ENCODE peak calls at places on chromosomes 7 and 10, in eight cellular contexts. Z, L, B, V, F, M, J and K are unnamed samples. For H3K4me1, the result is how much of the 10 kb centered on the place peaks cover.

GRCh38 chr10:89428873-89429272 is 14.5 kb downstream of the IFIT5 start:
- DNase-seq in Z (no peak), L (no peak), B (peak), V (no peak), F (no peak), M (no peak), J (no peak), K (no peak)

GRCh38 chr7:130894146-130895005 is 160.4 kb upstream of the KLF14 start:
- DNase-seq in Z (no peak), L (peak), B (peak), V (peak), F (no peak), M (peak), J (peak), K (peak)

GRCh38 chr10:58010076-58010475 is 257.6 kb downstream of the IPMK start:
- DNase-seq in Z (no peak), L (no peak), B (no peak), V (no peak), F (no peak), M (no peak), J (no peak), K (no peak)

GRCh38 chr10:13483951-13484350 is 44.9 kb downstream of the BEND7 start:
- DNase-seq in Z (no peak), L (no peak), B (no peak), V (no peak), F (peak), M (no peak), J (no peak), K (no peak)

GRCh38 chr10:117137031-117137910 is 799 bp downstream of the VAX1 start:
- DNase-seq in Z (no peak), L (no peak), B (no peak), V (no peak), F (no peak), M (no peak), J (no peak), K (peak)

GRCh38 chr10:18879284-18879683 is 169.3 kb upstream of the MALRD1 start:
- DNase-seq in Z (no peak), L (no peak), B (no peak), V (no peak), F (no peak), M (no peak), J (no peak), K (no peak)

GRCh38 chr7:43135129-43135528 is 22.7 kb downstream of the HECW1 start:
- DNase-seq in Z (peak), L (peak), B (no peak), V (no peak), F (no peak), M (no peak), J (no peak), K (no peak)

GRCh38 chr7:23679898-23680416 is at the start of gene FAM221A:
- DNase-seq in Z (no peak), L (no peak), B (peak), V (peak), F (peak), M (peak), J (peak), K (peak)

GRCh38 chr7:135684134-135684533 is 21.8 kb downstream of the STMP1 start:
- DNase-seq in Z (no peak), L (no peak), B (no peak), V (no peak), F (no peak), M (no peak), J (peak), K (no peak)

GRCh38 chr7:139441961-139442360 is 41.5 kb downstream of the KLRG2 start:
- DNase-seq in Z (peak), L (no peak), B (no peak), V (no peak), F (no peak), M (no peak), J (no peak), K (no peak)

GRCh38 chr7:94355389-94355788 is 39.3 kb upstream of the COL1A2 start:
- DNase-seq in Z (no peak), L (no peak), B (no peak), V (no peak), F (no peak), M (no peak), J (peak), K (peak)

GRCh38 chr10:62980697-62981495 is 152.2 kb upstream of the NRBF2 start:
- DNase-seq in Z (no peak), L (no peak), B (no peak), V (no peak), F (no peak), M (no peak), J (no peak), K (no peak)

GRCh38 chr7:116052006-116052405 is 21.4 kb upstream of the TFEC start:
- DNase-seq in Z (no peak), L (no peak), B (no peak), V (no peak), F (no peak), M (no peak), J (peak), K (no peak)

GRCh38 chr7:85068796-85069195 is 118.1 kb downstream of the SEMA3D start:
- DNase-seq in Z (peak), L (no peak), B (no peak), V (no peak), F (no peak), M (no peak), J (peak), K (no peak)

GRCh38 chr7:152054377-152055230 is 29.1 kb downstream of the GALNT11 start:
- DNase-seq in Z (no peak), L (no peak), B (peak), V (peak), F (no peak), M (peak), J (peak), K (peak)

GRCh38 chr7:112622159-112622715 is 141.4 kb downstream of the LSMEM1 start:
- DNase-seq in Z (no peak), L (no peak), B (no peak), V (no peak), F (peak), M (no peak), J (no peak), K (peak)

GRCh38 chr10:27019827-27020226 is 80.5 kb downstream of the ANKRD26 start:
- DNase-seq in Z (no peak), L (no peak), B (no peak), V (no peak), F (no peak), M (no peak), J (no peak), K (no peak)

GRCh38 chr7:137109966-137110930 is 233.3 kb downstream of the PTN start:
- DNase-seq in Z (no peak), L (no peak), B (no peak), V (no peak), F (no peak), M (no peak), J (peak), K (no peak)

GRCh38 chr10:80196270-80196949 is 8.9 kb downstream of the ANXA11 start:
- DNase-seq in Z (peak), L (peak), B (peak), V (no peak), F (peak), M (peak), J (peak), K (no peak)

GRCh38 chr7:139242741-139243281 is 11.8 kb downstream of the UBN2 start:
- DNase-seq in Z (no peak), L (no peak), B (peak), V (no peak), F (no peak), M (no peak), J (peak), K (no peak)

GRCh38 chr7:66905689-66906088 is 15.3 kb upstream of the TMEM248 start:
- DNase-seq in Z (no peak), L (no peak), B (no peak), V (no peak), F (no peak), M (no peak), J (no peak), K (no peak)

GRCh38 chr7:4068286-4068685 is 613.8 kb upstream of the FOXK1 start:
- DNase-seq in Z (no peak), L (no peak), B (no peak), V (no peak), F (no peak), M (no peak), J (no peak), K (no peak)

GRCh38 chr7:77409739-77410545 is 6.2 kb downstream of the GSAP start:
- DNase-seq in Z (peak), L (no peak), B (peak), V (peak), F (no peak), M (no peak), J (peak), K (no peak)

DNA sequence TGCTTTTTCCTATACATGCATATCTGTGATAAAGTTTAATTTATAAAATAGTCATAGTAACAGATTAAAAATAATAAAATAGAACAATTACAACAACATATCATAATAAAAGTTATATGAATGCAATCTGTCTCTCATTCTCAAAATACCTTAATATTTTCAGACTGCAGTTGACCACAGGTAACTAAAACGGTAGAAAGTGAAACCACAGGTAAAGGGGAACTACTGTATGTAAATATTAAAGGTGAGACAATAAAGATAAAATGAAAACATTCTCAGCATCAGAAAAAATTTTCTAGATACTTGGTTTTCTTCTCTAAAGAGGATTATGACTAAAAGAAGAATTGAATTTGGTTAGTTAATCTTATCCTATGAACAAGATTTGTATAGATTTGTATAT is 6.0 kb downstream of the FKBP14 start:
- DNase-seq in Z (no peak), L (no peak), B (no peak), V (no peak), F (no peak), M (no peak), J (no peak), K (no peak)
- H3K4me1 ChIP-seq in Z (under half), L (under half), B (under half), V (under half), F (under half), M (under half), J (under half), K (under half)

GRCh38 chr10:59073456-59074053 is 102.9 kb upstream of the PHYHIPL start:
- DNase-seq in Z (no peak), L (no peak), B (no peak), V (no peak), F (no peak), M (no peak), J (no peak), K (no peak)

GRCh38 chr10:59079386-59080226 is 96.8 kb upstream of the PHYHIPL start:
- DNase-seq in Z (no peak), L (peak), B (no peak), V (no peak), F (no peak), M (no peak), J (peak), K (no peak)

GRCh38 chr10:59072038-59072437 is 104.4 kb upstream of the PHYHIPL start:
- DNase-seq in Z (no peak), L (no peak), B (no peak), V (no peak), F (no peak), M (no peak), J (no peak), K (no peak)

GRCh38 chr10:59082249-59082648 is 94.2 kb upstream of the PHYHIPL start:
- DNase-seq in Z (peak), L (no peak), B (no peak), V (no peak), F (no peak), M (no peak), J (no peak), K (no peak)

GRCh38 chr10:59077855-59078254 is 98.6 kb upstream of the PHYHIPL start:
- DNase-seq in Z (no peak), L (no peak), B (no peak), V (no peak), F (no peak), M (no peak), J (no peak), K (no peak)
- H3K4me1 ChIP-seq in Z (under half), L (under half), B (under half), V (under half), F (under half), M (under half), J (under half), K (under half)

DNA sequence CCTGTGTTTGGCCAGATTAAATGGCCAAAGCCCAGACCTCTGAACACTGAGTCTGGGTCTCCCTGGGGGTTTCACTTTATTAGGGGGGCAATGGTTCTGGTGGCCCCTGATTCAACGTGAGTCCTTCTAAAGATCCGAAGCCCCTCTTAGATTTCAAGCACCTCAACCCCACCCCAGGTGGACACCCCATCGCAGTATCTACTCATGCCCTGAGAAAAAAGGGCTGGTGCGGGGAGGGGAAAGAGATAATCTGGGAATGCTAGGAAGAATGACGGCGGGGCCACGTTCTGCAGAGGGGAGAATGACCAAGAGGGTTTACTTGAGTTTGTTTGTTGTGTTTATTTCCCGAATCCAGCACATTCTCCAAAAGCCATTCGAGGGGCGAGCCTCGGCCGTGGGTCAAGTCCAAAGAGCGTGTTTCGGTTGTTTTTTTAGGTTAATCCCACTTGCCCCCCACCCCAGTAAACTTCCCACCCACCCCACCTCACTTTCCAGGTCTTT is 832 bp downstream of the PDLIM1 start:
- DNase-seq in Z (no peak), L (no peak), B (no peak), V (no peak), F (no peak), M (no peak), J (no peak), K (no peak)
- H3K4me1 ChIP-seq in Z (under half), L (under half), B (under half), V (half or more), F (half or more), M (under half), J (under half), K (under half)

GRCh38 chr10:76037531-76037930 is 606.1 kb downstream of the LRMDA start:
- DNase-seq in Z (no peak), L (no peak), B (no peak), V (no peak), F (no peak), M (no peak), J (no peak), K (no peak)
- H3K4me1 ChIP-seq in Z (under half), L (under half), B (under half), V (under half), F (under half), M (under half), J (under half), K (under half)

DNA sequence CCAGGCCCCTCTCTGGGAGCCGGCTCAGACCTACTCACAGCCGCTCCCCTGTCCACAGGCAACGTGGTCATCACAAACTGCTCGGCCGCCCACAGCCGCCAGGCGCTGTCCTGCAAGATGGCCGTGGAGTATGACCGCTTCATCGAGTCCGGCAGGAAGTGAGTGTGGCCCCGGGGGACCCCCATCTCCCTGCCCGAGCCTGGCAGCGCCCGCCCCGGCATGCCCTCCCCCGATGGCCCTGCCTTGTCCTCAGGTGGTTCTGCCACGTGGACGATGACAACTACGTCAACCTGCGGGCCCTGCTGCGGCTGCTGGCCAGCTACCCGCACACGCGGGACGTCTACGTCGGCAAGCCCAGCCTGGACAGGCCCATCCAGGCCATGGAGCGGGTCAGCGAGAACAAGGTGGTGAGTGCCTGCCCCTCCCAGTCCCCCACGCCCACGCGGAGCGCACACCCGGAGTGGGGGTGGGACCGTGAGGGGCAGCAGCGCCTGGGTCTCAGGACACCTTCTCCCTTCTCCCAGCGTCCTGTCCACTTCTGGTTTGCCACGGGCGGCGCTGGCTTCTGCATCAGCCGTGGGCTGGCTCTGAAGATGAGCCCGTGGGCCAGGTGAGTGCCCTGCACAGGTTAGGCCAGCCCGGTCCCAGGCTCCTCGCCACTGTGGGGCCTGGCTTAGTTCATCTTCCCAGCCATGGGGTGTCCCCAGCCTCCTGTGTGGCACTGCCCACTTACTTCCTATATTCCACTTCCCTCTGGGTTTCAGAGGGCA is 5.8 kb downstream of the LFNG start:
- DNase-seq in Z (no peak), L (no peak), B (no peak), V (no peak), F (peak), M (no peak), J (no peak), K (no peak)
- H3K4me1 ChIP-seq in Z (under half), L (half or more), B (under half), V (half or more), F (half or more), M (under half), J (under half), K (under half)

DNA sequence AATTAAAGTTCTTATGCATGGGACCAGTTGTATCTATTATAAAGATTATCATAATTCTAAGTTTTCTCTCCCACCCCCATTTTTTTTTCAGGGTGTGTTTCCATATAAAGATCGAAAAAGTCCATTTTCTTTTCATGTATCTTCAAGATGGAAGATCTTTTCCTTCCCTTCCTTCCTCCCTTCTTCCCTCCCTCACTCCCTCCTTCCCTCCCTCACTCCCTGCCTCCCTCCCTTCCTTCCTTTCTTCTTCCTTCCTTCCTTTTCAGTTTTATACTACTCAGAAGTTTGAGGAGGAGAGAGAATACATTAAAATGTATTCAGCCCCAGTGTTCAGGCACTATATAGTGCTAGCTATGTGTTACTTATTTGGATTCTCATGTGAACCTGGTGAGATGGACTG is 98.0 kb downstream of the POLL start:
- DNase-seq in Z (no peak), L (no peak), B (no peak), V (no peak), F (no peak), M (no peak), J (no peak), K (no peak)
- H3K4me1 ChIP-seq in Z (under half), L (under half), B (under half), V (under half), F (under half), M (under half), J (under half), K (under half)